ENCODE peak calls at places on chromosomes 13 and 19, in nine cellular contexts. S is NCI-H2107; A is naive thymus-derived CD8-positive, alpha-beta T cell; Y is neural progenitor cell; U is lower leg skin; V is IMR-90; Q is activated CD4-positive, alpha-beta T cell treated with anti-CD3 and anti-CD28 coated beads for 48 hours; H is anterior cingulate cortex; B is nucleus accumbens. L is an unnamed sample.

GRCh38 chr19:3152431-3152780 is 16.6 kb downstream of the GNA15 start:
- DNase-seq in V (no peak), S (no peak), H (no peak), B (no peak), Y (no peak), A (no peak), U (no peak), Q (no peak), L (no peak)

GRCh38 chr19:19211499-19212432 is at the start of gene NCAN:
- DNase-seq in H (no peak), Q (no peak), U (no peak), Y (peak; percentile 90), A (no peak), V (no peak), S (no peak), B (peak; percentile 15), L (peak; percentile 51)

GRCh38 chr13:47903836-47904235 is 97.2 kb downstream of the SUCLA2 start:
- DNase-seq in U (no peak), A (no peak), B (no peak), V (peak; percentile 77), H (no peak), Q (no peak), Y (no peak), S (no peak), L (no peak)

GRCh38 chr13:109376936-109377335 is 409.4 kb downstream of the IRS2 start:
- DNase-seq in Q (no peak), A (no peak), Y (no peak), S (no peak), H (no peak), U (no peak), V (no peak), B (no peak), L (no peak)

GRCh38 chr13:35768551-35768950 is 292.1 kb upstream of the MAB21L1 start:
- DNase-seq in U (no peak), S (no peak), B (no peak), Q (no peak), H (no peak), A (no peak), Y (no peak), V (peak; percentile 76), L (no peak)

GRCh38 chr13:112101360-112101930 is 34.5 kb downstream of the SOX1 start:
- DNase-seq in Y (no peak), S (no peak), V (no peak), Q (no peak), B (no peak), U (peak; percentile 2), H (no peak), A (no peak), L (no peak)

GRCh38 chr19:13208131-13208963 is 58.1 kb downstream of the IER2 start:
- DNase-seq in V (peak; percentile 76), H (no peak), A (no peak), Y (peak; percentile 38), U (peak; percentile 36), B (no peak), S (no peak), Q (peak; percentile 77), L (no peak)

GRCh38 chr13:97119899-97120745 is 102.0 kb upstream of the MBNL2 start:
- DNase-seq in V (peak; percentile 64), B (no peak), U (no peak), Q (peak; percentile 21), A (no peak), Y (no peak), H (no peak), S (no peak), L (no peak)

GRCh38 chr19:18832331-18833140 is 777 bp downstream of the UPF1 start:
- DNase-seq in B (no peak), Y (peak; percentile 65), Q (peak; percentile 46), H (no peak), V (no peak), S (no peak), A (no peak), U (no peak), L (peak; percentile 48)

GRCh38 chr19:55156202-55157063 is 1.1 kb downstream of the TNNI3 start:
- DNase-seq in V (peak; percentile 44), A (peak; percentile 51), U (no peak), Q (peak; percentile 72), H (no peak), B (no peak), S (peak; percentile 19), Y (peak; percentile 97), L (peak; percentile 97)

GRCh38 chr13:86409466-86410241 is 610.4 kb upstream of the SLITRK6 start:
- DNase-seq in V (no peak), B (no peak), H (no peak), U (no peak), A (no peak), S (no peak), Q (no peak), Y (no peak), L (no peak)

GRCh38 chr13:106291006-106291405 is 244.5 kb downstream of the EFNB2 start:
- DNase-seq in Q (no peak), H (no peak), V (peak; percentile 76), A (no peak), U (no peak), B (no peak), S (no peak), Y (no peak), L (no peak)

GRCh38 chr13:96053003-96053703 is at the start of gene UGGT2:
- DNase-seq in B (peak; percentile 77), U (peak; percentile 85), A (no peak), S (peak; percentile 32), V (peak; percentile 94), Q (peak; percentile 31), H (peak; percentile 61), Y (peak; percentile 90), L (peak; percentile 93)

GRCh38 chr19:15122331-15123030 is 15.3 kb downstream of the SYDE1 start:
- DNase-seq in A (no peak), Y (no peak), V (no peak), B (no peak), U (no peak), H (no peak), Q (no peak), S (no peak), L (no peak)

GRCh38 chr13:77300176-77301141 is 26.4 kb downstream of the MYCBP2 start:
- DNase-seq in Q (no peak), B (no peak), U (no peak), A (no peak), H (no peak), V (peak; percentile 86), Y (no peak), S (no peak), L (no peak)

GRCh38 chr19:36572593-36573019 is 486 bp downstream of the ZNF529 start:
- DNase-seq in A (no peak), B (no peak), S (no peak), V (no peak), H (no peak), U (no peak), Q (no peak), Y (no peak), L (no peak)

GRCh38 chr13:21777166-21777565 is 106.3 kb downstream of the FGF9 start:
- DNase-seq in V (no peak), H (no peak), U (no peak), Q (no peak), Y (no peak), B (no peak), A (no peak), S (no peak), L (no peak)

GRCh38 chr19:55461974-55462628 is 659 bp upstream of the ISOC2 start:
- DNase-seq in S (no peak), H (no peak), V (peak; percentile 33), A (no peak), Y (no peak), Q (no peak), U (no peak), B (no peak), L (no peak)

GRCh38 chr13:99203601-99204579 is 3.2 kb downstream of the UBAC2 start:
- DNase-seq in U (no peak), Y (no peak), Q (no peak), H (no peak), V (no peak), S (no peak), B (no peak), A (peak; percentile 11), L (no peak)

GRCh38 chr19:5101871-5102270 is 133.0 kb downstream of the KDM4B start:
- DNase-seq in S (no peak), H (no peak), U (no peak), B (no peak), A (no peak), Y (no peak), Q (no peak), V (no peak), L (no peak)

GRCh38 chr19:2546128-2547032 is 70.5 kb downstream of the GADD45B start:
- DNase-seq in H (peak; percentile 14), B (peak; percentile 89), Q (no peak), A (no peak), U (peak; percentile 79), V (no peak), Y (peak; percentile 90), S (no peak), L (peak; percentile 65)

GRCh38 chr19:35399948-35400772 is 29.3 kb downstream of the GPR42 start:
- DNase-seq in U (no peak), H (no peak), Q (no peak), A (no peak), S (no peak), B (no peak), Y (no peak), V (no peak), L (no peak)

GRCh38 chr19:6135367-6135766 is at the start of gene ACSBG2:
- DNase-seq in U (no peak), H (no peak), V (no peak), S (no peak), Y (no peak), A (no peak), B (no peak), Q (no peak), L (no peak)

GRCh38 chr19:11050323-11051114 is 38.7 kb upstream of the LDLR start:
- DNase-seq in V (no peak), H (no peak), A (no peak), Q (no peak), Y (no peak), B (no peak), S (no peak), U (no peak), L (no peak)

GRCh38 chr19:35587326-35587725 is 1.4 kb downstream of the PMIS2 start:
- DNase-seq in A (no peak), Q (no peak), U (no peak), S (no peak), H (no peak), Y (no peak), B (no peak), V (no peak), L (no peak)

GRCh38 chr13:65638572-65639168 is 1591.5 kb downstream of the PCDH9 start:
- DNase-seq in Y (peak; percentile 47), V (peak; percentile 63), A (no peak), B (no peak), H (no peak), Q (no peak), U (no peak), S (no peak), L (peak; percentile 10)

GRCh38 chr19:43504426-43505185 is at the start of gene PHLDB3:
- DNase-seq in H (no peak), B (no peak), S (no peak), U (no peak), V (peak; percentile 9), Q (peak; percentile 61), A (no peak), Y (no peak), L (no peak)

GRCh38 chr13:88602786-88603777 is 931.9 kb downstream of the SLITRK5 start:
- DNase-seq in U (no peak), H (no peak), V (no peak), B (no peak), Q (no peak), S (no peak), A (no peak), Y (no peak), L (no peak)

GRCh38 chr13:68509734-68510621 is 1279.8 kb upstream of the PCDH9 start:
- DNase-seq in A (no peak), Y (no peak), S (no peak), B (no peak), Q (no peak), V (no peak), U (no peak), H (no peak), L (no peak)

GRCh38 chr19:46303345-46303701 is 6.5 kb downstream of the HIF3A start:
- DNase-seq in Q (no peak), B (no peak), Y (no peak), S (no peak), U (no peak), A (no peak), V (no peak), H (no peak), L (no peak)

GRCh38 chr19:10644351-10645007 is 9.7 kb upstream of the ILF3 start:
- DNase-seq in V (peak; percentile 69), H (no peak), Q (peak; percentile 88), A (peak; percentile 85), Y (peak; percentile 92), U (peak; percentile 75), B (peak; percentile 60), S (peak; percentile 49), L (peak; percentile 89)